ENCODE peak calls at places on chromosomes 12 and 14, in four cellular contexts. C is fibroblast of lung, F is spleen, X is left ventricle myocardium inferior. U is an unnamed sample. For H3K4me1, the result is how much of the 10 kb centered on the place peaks cover.

GRCh38 chr14:101235042-101235871 is 326.0 kb upstream of the DIO3 start:
- DNase-seq in C (peak), F (no peak), X (peak), U (peak)

GRCh38 chr14:32669416-32669815 is 269.3 kb upstream of the NPAS3 start:
- DNase-seq in C (peak), F (no peak), X (no peak), U (no peak)

GRCh38 chr12:92167075-92167474 is 21.4 kb upstream of the BTG1 start:
- DNase-seq in C (no peak), F (no peak), X (no peak), U (no peak)

GRCh38 chr14:35416108-35416750 is 11.7 kb upstream of the NFKBIA start:
- DNase-seq in C (peak), F (no peak), X (no peak), U (no peak)

GRCh38 chr12:53754633-53755261 is 3.0 kb upstream of the CISTR start:
- DNase-seq in C (peak), F (no peak), X (no peak), U (no peak)

GRCh38 chr12:112868459-112869041 is 38.2 kb upstream of the OAS1 start:
- DNase-seq in C (no peak), F (no peak), X (no peak), U (no peak)

GRCh38 chr12:41269056-41269455 is 80.9 kb downstream of the PDZRN4 start:
- DNase-seq in C (no peak), F (no peak), X (no peak), U (no peak)

GRCh38 chr12:62725781-62726180 is 209.2 kb downstream of the PPM1H start:
- DNase-seq in C (no peak), F (no peak), X (no peak), U (no peak)

GRCh38 chr12:47837190-47838171 is 17.8 kb upstream of the HDAC7 start:
- DNase-seq in C (peak), F (peak), X (peak), U (peak)

GRCh38 chr12:2689393-2689792 is 105.4 kb upstream of the FKBP4 start:
- DNase-seq in C (no peak), F (no peak), X (no peak), U (no peak)

GRCh38 chr12:76543831-76544347 is 15.7 kb downstream of the OSBPL8 start:
- DNase-seq in C (no peak), F (no peak), X (no peak), U (peak)

GRCh38 chr14:104446611-104447010 is 133.0 kb upstream of the C14orf180 start:
- DNase-seq in C (no peak), F (no peak), X (no peak), U (no peak)

GRCh38 chr12:69401940-69402339 is 42.4 kb downstream of the YEATS4 start:
- DNase-seq in C (peak), F (no peak), X (no peak), U (no peak)

GRCh38 chr12:78970041-78970440 is 105.5 kb downstream of the SYT1 start:
- DNase-seq in C (peak), F (no peak), X (no peak), U (no peak)

DNA sequence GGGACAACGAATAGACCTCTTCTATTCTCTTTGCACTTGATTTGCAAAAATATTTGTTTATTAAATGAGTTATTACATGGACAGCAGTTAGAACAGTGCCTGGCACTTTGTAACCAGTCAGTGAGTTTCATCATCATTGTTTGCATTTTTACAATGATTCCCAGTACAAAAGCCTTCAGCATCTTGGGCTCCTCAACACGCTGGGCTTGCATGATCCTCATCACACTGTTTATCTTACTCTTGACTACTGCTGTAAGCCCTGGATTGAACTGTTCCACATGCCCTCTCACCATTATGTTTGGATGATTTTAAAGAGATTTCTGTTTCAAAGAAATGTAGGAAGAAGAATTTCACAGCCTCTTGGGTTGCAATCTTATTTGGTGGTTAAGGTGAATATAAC is 204.3 kb downstream of the PELI2 start:
- DNase-seq in C (no peak), F (no peak), X (no peak), U (no peak)
- H3K4me1 ChIP-seq in C (under half), F (under half), X (under half), U (under half)

DNA sequence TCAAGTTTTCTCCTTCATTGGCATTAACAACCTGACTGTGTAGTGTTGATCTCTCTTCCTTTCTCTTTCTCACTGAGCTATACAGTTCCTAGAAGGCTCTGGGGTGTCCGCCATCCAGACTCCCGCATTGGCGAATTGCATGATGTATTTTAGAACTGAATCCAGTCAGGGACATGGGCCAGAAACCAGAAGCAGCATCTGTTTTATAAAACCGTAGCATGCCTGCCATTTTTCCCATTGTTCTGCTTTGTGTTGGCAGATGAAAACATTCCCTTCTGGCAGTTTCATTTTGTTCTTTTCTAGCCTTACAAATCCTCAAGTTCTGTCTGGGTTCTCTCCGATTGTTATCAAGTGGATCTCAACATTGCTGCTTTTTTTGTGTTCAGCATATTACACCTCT is 268.3 kb upstream of the SEL1L start:
- DNase-seq in C (no peak), F (no peak), X (no peak), U (no peak)
- H3K4me1 ChIP-seq in C (under half), F (under half), X (under half), U (under half)

GRCh38 chr12:24414421-24414820 is 465.0 kb upstream of the SOX5 start:
- DNase-seq in C (no peak), F (no peak), X (no peak), U (no peak)
- H3K4me1 ChIP-seq in C (under half), F (under half), X (under half), U (under half)

DNA sequence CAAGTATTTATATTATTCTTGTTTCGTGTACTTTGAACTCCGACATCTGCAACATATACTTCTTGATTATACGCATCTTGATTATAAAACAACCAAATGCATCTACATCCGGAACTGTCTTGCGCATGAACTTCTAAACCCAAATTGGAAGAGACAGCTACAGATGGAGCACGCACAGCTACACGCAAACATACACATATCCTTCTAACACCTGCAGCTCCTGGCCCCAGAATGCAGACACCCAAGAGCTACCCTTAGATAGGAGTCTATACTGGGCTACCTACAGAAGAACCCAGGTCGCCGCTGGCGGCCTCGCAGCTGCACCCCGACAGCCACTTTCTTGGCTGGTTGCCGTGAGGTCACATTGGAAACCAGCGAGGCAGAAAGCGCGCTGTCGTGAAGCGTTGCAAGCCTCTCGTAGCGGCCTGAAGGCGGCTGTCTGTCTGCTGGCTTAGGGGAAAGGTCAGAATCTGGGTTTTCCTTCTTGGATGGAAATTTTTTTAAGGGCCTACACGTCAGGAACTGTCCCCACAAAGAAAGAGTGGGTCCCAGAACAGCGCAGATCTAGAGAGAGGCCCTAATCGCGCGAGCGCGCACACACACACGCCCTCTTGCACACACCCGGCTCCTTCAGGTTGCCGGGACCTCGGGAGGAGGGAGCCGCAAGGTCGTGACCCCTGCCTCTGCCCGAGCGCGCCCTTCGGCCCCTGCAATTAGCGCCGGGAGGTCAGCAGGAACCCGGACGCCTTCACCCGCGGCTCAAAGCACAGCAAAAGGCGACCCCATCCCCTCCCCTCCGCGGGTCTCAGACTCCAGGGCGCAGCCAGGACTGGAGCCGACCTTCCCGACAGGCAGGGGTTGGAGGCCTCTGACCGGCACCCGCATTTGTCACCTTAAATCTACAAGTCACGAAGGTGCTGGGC is 17.0 kb downstream of the TBX3 start:
- DNase-seq in C (no peak), F (no peak), X (no peak), U (peak)
- H3K4me1 ChIP-seq in C (under half), F (half or more), X (half or more), U (under half)

DNA sequence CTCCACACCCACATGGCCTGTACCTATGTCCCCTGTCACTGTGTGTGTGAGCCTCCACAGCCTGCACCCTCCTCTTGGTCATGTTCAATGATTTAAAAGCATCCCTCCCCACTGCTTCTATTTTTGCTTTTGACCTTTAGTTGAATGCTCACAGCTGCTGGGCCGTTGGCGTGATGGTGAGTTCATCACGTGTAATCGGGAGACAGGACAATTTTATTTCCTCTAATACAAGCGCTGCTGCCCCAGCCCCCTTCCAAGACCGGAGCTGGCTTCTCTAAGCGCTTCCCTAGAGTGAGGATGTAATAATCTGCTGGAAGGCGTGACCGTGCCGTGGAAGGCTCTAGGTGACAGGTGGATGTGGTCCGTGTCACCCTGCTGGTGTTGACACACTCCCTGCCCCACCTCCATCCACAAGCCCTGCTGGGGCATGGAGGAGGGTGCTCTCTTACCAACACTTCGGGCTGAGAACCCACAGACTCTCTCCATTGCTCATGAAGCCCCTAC is 25.4 kb downstream of the CCDC85C start:
- DNase-seq in C (no peak), F (no peak), X (peak), U (no peak)
- H3K4me1 ChIP-seq in C (under half), F (under half), X (half or more), U (half or more)

DNA sequence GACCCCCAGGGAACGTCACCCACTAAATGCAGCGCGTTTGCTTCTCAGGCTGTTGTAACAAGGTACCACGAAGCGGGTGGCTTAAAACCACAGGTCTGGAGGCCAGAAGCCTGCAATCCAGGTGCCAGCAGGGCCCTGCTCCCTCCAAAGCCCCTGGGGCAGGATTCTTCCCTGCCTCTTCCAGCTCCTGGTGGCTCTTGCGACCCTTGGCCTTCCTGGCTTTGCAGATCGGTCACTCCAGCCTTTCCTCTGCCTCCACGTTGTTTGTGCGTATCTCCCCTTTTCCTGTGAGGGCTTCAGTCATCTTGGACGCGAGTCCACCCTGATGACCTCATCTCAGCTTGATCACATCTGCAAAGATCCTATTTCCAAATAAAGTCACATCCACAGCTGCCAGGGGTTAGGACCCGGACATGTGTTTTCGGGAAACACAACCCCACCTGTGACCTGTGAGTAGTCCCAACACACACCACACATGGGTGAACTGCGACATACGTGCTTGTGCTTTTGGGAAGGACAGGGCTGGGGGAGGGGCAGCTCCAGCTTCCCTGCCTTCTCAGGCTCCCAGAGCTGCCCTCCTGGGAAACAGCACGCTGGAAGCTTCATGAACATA is 114.5 kb upstream of the NCOR2 start:
- DNase-seq in C (peak), F (no peak), X (peak), U (no peak)
- H3K4me1 ChIP-seq in C (under half), F (half or more), X (half or more), U (under half)

U was measured in pancreas.